ENCODE peak calls at places on chromosomes 11 and 22, in four cellular contexts. R is HepG2, W is IMR-90, L is mesenchymal stem cell. X is an unnamed sample.
A peak's percentile ranks its signal among the peaks of the same experiment; 100 is the strongest.

GRCh38 chr11:1084561-1085439 is 10.1 kb downstream of the MUC2 start:
- DNase-seq in L (no peak), R (no peak), W (no peak), X (no peak)

GRCh38 chr11:20605602-20606091 is 6.2 kb downstream of the SLC6A5 start:
- DNase-seq in L (no peak), R (no peak), W (no peak), X (no peak)

GRCh38 chr11:103582351-103582909 is 454.0 kb upstream of the DDI1 start:
- DNase-seq in R (no peak), L (no peak), W (peak; percentile 39), X (no peak)

GRCh38 chr22:32836286-32836859 is 34.9 kb downstream of the TIMP3 start:
- DNase-seq in W (peak; percentile 22), L (no peak), R (peak; percentile 11), X (no peak)

GRCh38 chr11:132101861-132102260 is 731.4 kb downstream of the NTM start:
- DNase-seq in R (no peak), L (no peak), W (peak; percentile 70), X (no peak)

GRCh38 chr11:22786475-22786874 is 43.1 kb downstream of the SVIP start:
- DNase-seq in W (no peak), R (no peak), L (no peak), X (no peak)

GRCh38 chr11:84564180-84564866 is 1062.8 kb downstream of the DLG2 start:
- DNase-seq in L (peak; percentile 43), R (peak; percentile 77), W (peak; percentile 44), X (peak; percentile 46)

GRCh38 chr22:37218771-37219411 is 6.6 kb upstream of the SSTR3 start:
- DNase-seq in R (no peak), W (no peak), L (no peak), X (no peak)

GRCh38 chr11:108432783-108433182 is 34.5 kb downstream of the C11orf65 start:
- DNase-seq in R (no peak), W (peak; percentile 42), L (peak; percentile 49), X (peak; percentile 5)

GRCh38 chr22:19503869-19504268 is 20.3 kb downstream of the CLDN5 start:
- DNase-seq in L (no peak), R (no peak), W (no peak), X (no peak)

DNA sequence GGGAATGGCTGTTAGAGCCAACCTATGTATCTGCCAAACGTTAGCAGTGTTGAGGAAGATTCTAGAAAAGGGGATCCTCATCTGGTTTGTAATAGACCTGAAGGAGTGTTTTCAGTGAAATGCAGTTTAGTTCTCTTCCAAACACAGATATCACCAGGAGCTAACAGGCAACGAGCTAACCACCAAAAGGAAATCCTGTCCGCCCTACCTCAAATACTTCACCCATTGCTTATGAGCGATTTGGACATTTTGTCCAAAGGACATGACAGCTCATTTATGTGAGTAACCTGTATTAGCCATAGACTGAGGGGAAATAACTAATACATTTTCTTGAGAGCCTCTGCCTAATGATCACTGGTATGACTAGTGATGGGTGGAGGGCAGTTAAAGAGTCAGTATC is 676 bp upstream of the C11orf91 start:
- DNase-seq in R (no peak), L (no peak), W (peak; percentile 51), X (peak; percentile 74)
- H3K4me1 ChIP-seq in R (peaks cover 79% of the 10 kb centered on the region), L (peaks cover 15% of the 10 kb centered on the region), W (peaks cover 23% of the 10 kb centered on the region), X (peaks cover 25% of the 10 kb centered on the region)

GRCh38 chr22:30423959-30424380 is 1.6 kb upstream of the MTFP1 start:
- DNase-seq in L (peak; percentile 100), R (peak; percentile 99), W (peak; percentile 100), X (peak; percentile 99)
- H3K9ac ChIP-seq in L (peak overlapping the region; percentile 96), R (peak overlapping the region; percentile 89), W (peak overlapping the region; percentile 26), X (peak overlapping the region; percentile 88)

GRCh38 chr11:117068303-117068860 is 29.8 kb downstream of the SIK3 start:
- DNase-seq in W (no peak), R (no peak), L (no peak), X (no peak)

GRCh38 chr11:117072517-117073218 is 25.6 kb downstream of the SIK3 start:
- DNase-seq in R (peak; percentile 93), L (peak; percentile 96), W (peak; percentile 96), X (peak; percentile 96)

GRCh38 chr11:117066959-117067358 is 31.3 kb downstream of the SIK3 start:
- DNase-seq in W (no peak), L (no peak), R (no peak), X (no peak)

GRCh38 chr11:117071344-117071787 is 26.9 kb downstream of the SIK3 start:
- DNase-seq in W (no peak), L (peak; percentile 77), R (peak; percentile 84), X (peak; percentile 30)

GRCh38 chr11:117070016-117070415 is 28.2 kb downstream of the SIK3 start:
- DNase-seq in W (peak; percentile 24), L (peak; percentile 41), R (no peak), X (peak; percentile 51)
- H2AFZ ChIP-seq in W (no peak overlapping the region), L (no peak overlapping the region), R (no peak overlapping the region), X (no peak overlapping the region)

DNA sequence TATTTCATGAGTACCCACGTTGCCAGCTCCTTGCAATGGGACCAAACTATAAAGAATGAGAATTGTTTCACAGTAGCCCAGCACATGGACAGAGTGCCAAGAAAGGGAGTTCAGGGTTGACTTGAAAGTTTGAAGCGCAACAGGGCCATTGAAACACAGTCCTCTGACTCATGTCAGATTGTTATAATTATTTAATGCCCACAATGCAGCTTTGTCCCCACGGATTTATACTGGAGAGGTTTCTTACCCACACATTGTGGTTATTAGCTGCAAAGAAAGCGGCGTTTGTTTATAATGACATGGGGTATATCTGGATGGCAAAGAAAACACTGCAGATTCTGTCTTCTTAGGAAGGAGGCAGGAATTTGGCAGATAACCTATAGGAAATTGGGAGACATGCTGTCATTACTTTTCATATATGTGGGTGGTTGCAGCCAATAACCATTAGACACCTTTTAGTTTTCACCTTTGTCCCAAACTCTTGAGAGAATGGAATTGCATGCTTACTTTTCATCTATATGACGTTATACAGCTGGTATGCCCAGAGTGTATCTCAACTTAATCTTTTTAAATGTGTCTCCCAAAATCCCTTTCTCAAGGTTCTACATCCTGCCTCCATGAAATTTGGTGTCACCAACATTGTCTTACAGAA is 143.6 kb downstream of the TEAD1 start:
- DNase-seq in L (peak; percentile 54), W (peak; percentile 49), R (no peak), X (peak; percentile 56)
- H3K4me1 ChIP-seq in L (peaks cover 22% of the 10 kb centered on the region), W (peaks cover 33% of the 10 kb centered on the region), R (peaks cover 40% of the 10 kb centered on the region), X (peaks cover 48% of the 10 kb centered on the region)

DNA sequence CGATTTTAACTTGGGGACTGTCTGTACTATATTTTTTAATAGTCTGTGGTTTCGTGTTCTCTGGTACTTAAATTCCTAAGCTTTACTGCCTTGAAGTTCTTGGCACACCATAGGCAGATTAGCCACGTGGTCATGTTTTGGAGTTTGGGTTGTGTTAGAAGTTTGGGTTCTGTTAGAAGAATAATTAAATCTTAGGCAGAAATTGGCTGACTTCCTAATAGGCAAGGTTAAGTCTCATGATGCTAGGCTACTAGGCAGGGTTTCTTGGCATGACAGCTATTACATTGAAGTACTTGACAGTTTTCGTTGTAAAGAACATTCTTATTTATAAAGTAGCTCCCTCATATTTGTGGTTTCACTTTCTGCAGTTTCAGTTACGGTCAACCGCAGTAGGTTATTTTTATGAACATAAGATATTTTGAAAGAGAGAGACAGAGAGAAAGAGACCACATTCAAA is 30.0 kb upstream of the MMP7 start:
- DNase-seq in W (peak; percentile 52), R (no peak), L (peak; percentile 69), X (peak; percentile 86)
- H3K9ac ChIP-seq in W (no peak overlapping the region), R (no peak overlapping the region), L (peak overlapping the region; percentile 78), X (peak overlapping the region; percentile 8)

GRCh38 chr11:112174789-112175595 is at the start of gene BCO2:
- DNase-seq in L (peak; percentile 96), R (peak; percentile 70), W (peak; percentile 71), X (peak; percentile 83)

GRCh38 chr11:112176077-112176476 is 765 bp downstream of the BCO2 start:
- DNase-seq in R (no peak), W (no peak), L (peak; percentile 55), X (no peak)

GRCh38 chr11:112177610-112178009 is 2.3 kb downstream of the BCO2 start:
- DNase-seq in W (no peak), R (no peak), L (no peak), X (no peak)

GRCh38 chr11:112173152-112173551 is 2.2 kb upstream of the BCO2 start:
- DNase-seq in L (no peak), R (no peak), W (no peak), X (no peak)

GRCh38 chr11:112175596-112175947 is 260 bp downstream of the BCO2 start:
- DNase-seq in R (no peak), L (no peak), W (no peak), X (no peak)
- H2AFZ ChIP-seq in R (no peak overlapping the region), L (no peak overlapping the region), W (peak overlapping the region; percentile 81), X (peak overlapping the region; percentile 8)

GRCh38 chr11:63867511-63867910 is 28.6 kb downstream of the MARK2 start:
- DNase-seq in R (no peak), L (no peak), W (no peak), X (no peak)

GRCh38 chr11:63869171-63869591 is 30.3 kb downstream of the MARK2 start:
- DNase-seq in L (no peak), R (no peak), W (no peak), X (no peak)

GRCh38 chr11:63868399-63869064 is 29.6 kb downstream of the MARK2 start:
- DNase-seq in L (no peak), R (no peak), W (no peak), X (no peak)

GRCh38 chr11:63870351-63871197 is 31.7 kb downstream of the MARK2 start:
- DNase-seq in W (peak; percentile 28), L (peak; percentile 48), R (no peak), X (no peak)

DNA sequence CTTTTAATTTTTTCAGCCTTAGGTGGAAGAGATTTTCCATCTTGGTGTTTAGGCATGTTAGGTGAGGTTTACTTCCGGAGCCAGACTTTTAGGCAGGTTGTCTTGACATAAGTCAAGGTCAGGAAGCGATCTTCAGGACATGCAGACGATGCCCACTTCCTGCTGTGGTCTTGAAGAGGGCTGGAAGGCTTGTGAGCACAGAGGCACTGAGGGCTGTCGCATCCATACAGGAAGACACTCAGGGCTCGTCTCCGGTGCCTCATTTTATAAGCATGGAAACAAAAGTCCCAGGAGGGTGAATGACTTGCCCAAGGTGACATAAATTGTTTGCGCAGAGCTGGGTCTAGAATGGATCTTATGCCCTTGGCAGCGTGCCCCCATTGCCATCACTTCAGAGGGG is 30.8 kb downstream of the MARK2 start:
- DNase-seq in R (no peak), L (no peak), W (no peak), X (no peak)
- H3K4me1 ChIP-seq in R (peaks cover 42% of the 10 kb centered on the region), L (peaks cover 32% of the 10 kb centered on the region), W (peaks cover 16% of the 10 kb centered on the region), X (peaks cover 17% of the 10 kb centered on the region)

GRCh38 chr22:24583221-24583971 is 9.5 kb downstream of the LRRC75B start:
- DNase-seq in W (peak; percentile 15), R (peak; percentile 76), L (no peak), X (peak; percentile 21)
- H3K9ac ChIP-seq in W (no peak overlapping the region), R (peak overlapping the region; percentile 78), L (peak overlapping the region; percentile 45), X (no peak overlapping the region)

DNA sequence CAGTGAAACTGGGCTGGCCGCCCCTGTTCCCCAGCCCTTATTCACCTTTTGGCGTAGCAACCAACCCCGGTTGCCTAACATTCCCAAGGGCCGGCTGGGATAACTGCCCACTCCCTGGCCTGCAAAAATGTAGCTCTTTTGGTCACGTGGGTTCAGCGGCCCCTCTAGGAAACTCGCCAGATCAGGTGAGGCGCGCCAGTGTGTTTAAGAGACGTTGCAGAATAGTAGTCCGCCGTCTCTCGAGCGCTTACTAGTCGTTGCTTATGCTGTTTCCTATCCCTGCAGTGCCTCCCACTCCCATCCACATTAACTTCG is 592 bp downstream of the CEP57 start:
- DNase-seq in W (peak; percentile 64), R (peak; percentile 82), L (peak; percentile 70), X (peak; percentile 66)
- H2AFZ ChIP-seq in W (peak overlapping the region; percentile 95), R (peak overlapping the region; percentile 17), L (peak overlapping the region; percentile 6), X (peak overlapping the region; percentile 83)

GRCh38 chr11:12693075-12693473 is 18.9 kb downstream of the TEAD1 start:
- DNase-seq in W (no peak), L (peak; percentile 84), R (no peak), X (peak; percentile 77)
- H3K4me1 ChIP-seq in W (peaks cover 48% of the 10 kb centered on the region), L (peaks cover 25% of the 10 kb centered on the region), R (peaks cover 83% of the 10 kb centered on the region), X (peaks cover 52% of the 10 kb centered on the region)

X was measured in fibroblast of lung.